ENCODE peak calls at places on chromosomes 5 and 9, in ten cellular contexts. One of them, this sample, is unnamed.

GRCh38 chr5:148998174-148998797 is 64.6 kb downstream of the SH3TC2 start:
- DNase-seq in HL-60: no peak
- DNase-seq in HCT116: peak; percentile 63
- DNase-seq in vagina: no peak
- DNase-seq in SK-N-SH: peak; percentile 38
- DNase-seq in stomach: no peak
- DNase-seq in GM23338: peak; percentile 85
- DNase-seq in H1: no peak
- DNase-seq in prostate gland: peak; percentile 77
- DNase-seq in breast epithelium: no peak
- DNase-seq in this sample: no peak

GRCh38 chr9:135926402-135927194 is 19.3 kb upstream of the CAMSAP1 start:
- DNase-seq in HL-60: peak; percentile 58
- DNase-seq in HCT116: peak; percentile 90
- DNase-seq in vagina: no peak
- DNase-seq in SK-N-SH: no peak
- DNase-seq in stomach: peak; percentile 56
- DNase-seq in GM23338: no peak
- DNase-seq in H1: no peak
- DNase-seq in prostate gland: no peak
- DNase-seq in breast epithelium: peak; percentile 71
- DNase-seq in this sample: no peak

GRCh38 chr9:126494264-126494663 is 119.5 kb upstream of the LMX1B start:
- DNase-seq in HL-60: no peak
- DNase-seq in HCT116: no peak
- DNase-seq in vagina: no peak
- DNase-seq in SK-N-SH: no peak
- DNase-seq in stomach: no peak
- DNase-seq in GM23338: no peak
- DNase-seq in H1: no peak
- DNase-seq in prostate gland: no peak
- DNase-seq in breast epithelium: no peak
- DNase-seq in this sample: no peak

GRCh38 chr9:23451802-23452418 is 374.1 kb downstream of the ELAVL2 start:
- DNase-seq in HL-60: no peak
- DNase-seq in HCT116: no peak
- DNase-seq in vagina: no peak
- DNase-seq in SK-N-SH: no peak
- DNase-seq in stomach: no peak
- DNase-seq in GM23338: no peak
- DNase-seq in H1: no peak
- DNase-seq in prostate gland: no peak
- DNase-seq in breast epithelium: no peak
- DNase-seq in this sample: no peak

GRCh38 chr9:35726876-35727438 is 5.0 kb downstream of the TLN1 start:
- DNase-seq in HL-60: no peak
- DNase-seq in HCT116: no peak
- DNase-seq in vagina: no peak
- DNase-seq in SK-N-SH: no peak
- DNase-seq in stomach: no peak
- DNase-seq in GM23338: peak; percentile 29
- DNase-seq in H1: no peak
- DNase-seq in prostate gland: no peak
- DNase-seq in breast epithelium: no peak
- DNase-seq in this sample: peak; percentile 91

GRCh38 chr9:136081113-136081825 is 13.8 kb downstream of the NACC2 start:
- DNase-seq in HL-60: no peak
- DNase-seq in HCT116: no peak
- DNase-seq in vagina: no peak
- DNase-seq in SK-N-SH: peak; percentile 37
- DNase-seq in stomach: peak; percentile 61
- DNase-seq in GM23338: no peak
- DNase-seq in H1: no peak
- DNase-seq in prostate gland: no peak
- DNase-seq in breast epithelium: no peak
- DNase-seq in this sample: peak; percentile 87

GRCh38 chr9:78053627-78054026 is 22.0 kb upstream of the GNAQ start:
- DNase-seq in HL-60: no peak
- DNase-seq in HCT116: no peak
- DNase-seq in vagina: no peak
- DNase-seq in SK-N-SH: no peak
- DNase-seq in stomach: no peak
- DNase-seq in GM23338: no peak
- DNase-seq in H1: no peak
- DNase-seq in prostate gland: no peak
- DNase-seq in breast epithelium: no peak
- DNase-seq in this sample: no peak

GRCh38 chr9:129550199-129550839 is 70.6 kb downstream of the C9orf50 start:
- DNase-seq in HL-60: no peak
- DNase-seq in HCT116: no peak
- DNase-seq in vagina: no peak
- DNase-seq in SK-N-SH: peak; percentile 90
- DNase-seq in stomach: peak; percentile 87
- DNase-seq in GM23338: peak; percentile 75
- DNase-seq in H1: peak; percentile 69
- DNase-seq in prostate gland: peak; percentile 78
- DNase-seq in breast epithelium: peak; percentile 78
- DNase-seq in this sample: peak; percentile 93

GRCh38 chr9:126235844-126236243 is 90.8 kb upstream of the MVB12B start:
- DNase-seq in HL-60: no peak
- DNase-seq in HCT116: no peak
- DNase-seq in vagina: no peak
- DNase-seq in SK-N-SH: peak; percentile 10
- DNase-seq in stomach: no peak
- DNase-seq in GM23338: no peak
- DNase-seq in H1: no peak
- DNase-seq in prostate gland: no peak
- DNase-seq in breast epithelium: no peak
- DNase-seq in this sample: no peak

GRCh38 chr5:172587061-172587405 is 54.0 kb upstream of the NEURL1B start:
- DNase-seq in HL-60: no peak
- DNase-seq in HCT116: no peak
- DNase-seq in vagina: no peak
- DNase-seq in SK-N-SH: no peak
- DNase-seq in stomach: no peak
- DNase-seq in GM23338: no peak
- DNase-seq in H1: no peak
- DNase-seq in prostate gland: no peak
- DNase-seq in breast epithelium: no peak
- DNase-seq in this sample: no peak

GRCh38 chr9:96022445-96023031 is 147.0 kb downstream of the ERCC6L2 start:
- DNase-seq in HL-60: no peak
- DNase-seq in HCT116: no peak
- DNase-seq in vagina: no peak
- DNase-seq in SK-N-SH: peak; percentile 54
- DNase-seq in stomach: no peak
- DNase-seq in GM23338: peak; percentile 75
- DNase-seq in H1: peak; percentile 64
- DNase-seq in prostate gland: no peak
- DNase-seq in breast epithelium: no peak
- DNase-seq in this sample: no peak

GRCh38 chr5:32916648-32917047 is 205.5 kb downstream of the NPR3 start:
- DNase-seq in HL-60: no peak
- DNase-seq in HCT116: peak; percentile 32
- DNase-seq in vagina: no peak
- DNase-seq in SK-N-SH: no peak
- DNase-seq in stomach: no peak
- DNase-seq in GM23338: peak; percentile 73
- DNase-seq in H1: peak; percentile 57
- DNase-seq in prostate gland: peak; percentile 47
- DNase-seq in breast epithelium: no peak
- DNase-seq in this sample: no peak

GRCh38 chr5:112938286-112938685 is 16.3 kb upstream of the REEP5 start:
- DNase-seq in HL-60: no peak
- DNase-seq in HCT116: no peak
- DNase-seq in vagina: no peak
- DNase-seq in SK-N-SH: no peak
- DNase-seq in stomach: no peak
- DNase-seq in GM23338: no peak
- DNase-seq in H1: no peak
- DNase-seq in prostate gland: no peak
- DNase-seq in breast epithelium: no peak
- DNase-seq in this sample: no peak

GRCh38 chr9:20189871-20190270 is 401.0 kb upstream of the SLC24A2 start:
- DNase-seq in HL-60: no peak
- DNase-seq in HCT116: no peak
- DNase-seq in vagina: no peak
- DNase-seq in SK-N-SH: no peak
- DNase-seq in stomach: no peak
- DNase-seq in GM23338: peak; percentile 44
- DNase-seq in H1: peak; percentile 50
- DNase-seq in prostate gland: no peak
- DNase-seq in breast epithelium: no peak
- DNase-seq in this sample: no peak

DNA sequence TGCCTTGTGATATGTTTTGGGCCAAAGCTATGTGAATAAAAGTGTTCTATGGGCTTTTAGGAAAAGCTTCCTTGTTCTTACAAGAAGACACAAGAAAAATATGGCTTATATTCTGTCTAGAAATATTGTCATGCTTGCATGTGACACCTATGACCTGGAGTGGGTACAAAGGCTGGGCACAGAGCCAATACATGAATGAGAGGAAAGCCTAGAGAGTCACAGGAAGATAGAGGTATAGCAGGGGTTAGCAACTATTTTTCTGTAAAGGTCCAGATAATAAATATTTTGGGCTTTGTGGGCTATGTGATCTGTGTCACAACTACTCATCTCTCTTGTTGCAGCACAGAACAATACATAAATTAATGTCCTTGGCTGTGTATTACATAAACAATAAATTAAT is 196.6 kb upstream of the CD180 start:
- DNase-seq in HL-60: no peak
- DNase-seq in HCT116: no peak
- DNase-seq in vagina: no peak
- DNase-seq in SK-N-SH: no peak
- DNase-seq in stomach: no peak
- DNase-seq in GM23338: no peak
- DNase-seq in H1: no peak
- DNase-seq in prostate gland: no peak
- DNase-seq in breast epithelium: no peak
- DNase-seq in this sample: no peak
- TF ChIP-seq POLR2AphosphoS5 in HL-60: no peak
- TF ChIP-seq POLR2AphosphoS5 in HCT116: no peak
- TF ChIP-seq POLR2AphosphoS5 in vagina: no peak
- TF ChIP-seq POLR2AphosphoS5 in SK-N-SH: no peak
- TF ChIP-seq POLR2AphosphoS5 in stomach: no peak
- TF ChIP-seq POLR2AphosphoS5 in GM23338: no peak
- TF ChIP-seq POLR2AphosphoS5 in H1: no peak
- TF ChIP-seq POLR2AphosphoS5 in prostate gland: no peak
- TF ChIP-seq POLR2AphosphoS5 in breast epithelium: no peak
- TF ChIP-seq POLR2AphosphoS5 in this sample: no peak

DNA sequence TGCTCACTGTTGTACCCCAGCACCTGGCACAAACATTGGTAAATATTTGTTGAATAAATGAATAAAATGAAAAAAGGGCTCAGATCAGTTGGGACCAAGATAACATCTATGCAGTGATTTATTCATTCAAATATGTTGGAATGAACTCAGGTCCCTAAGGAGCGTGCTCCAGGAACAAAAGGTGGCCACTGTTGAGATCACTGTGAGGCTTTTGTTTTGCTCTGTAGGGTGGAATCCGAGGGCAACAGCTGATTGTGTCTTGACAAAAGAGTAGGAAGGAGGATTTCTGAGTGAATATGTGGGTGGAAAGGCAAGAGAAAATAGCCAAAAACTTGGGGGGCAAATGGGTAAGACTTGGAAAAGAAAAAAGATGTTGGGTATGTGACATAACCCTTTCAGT is 89.6 kb downstream of the PPP2R2B start:
- DNase-seq in HL-60: no peak
- DNase-seq in HCT116: no peak
- DNase-seq in vagina: no peak
- DNase-seq in SK-N-SH: no peak
- DNase-seq in stomach: no peak
- DNase-seq in GM23338: peak; percentile 81
- DNase-seq in H1: no peak
- DNase-seq in prostate gland: no peak
- DNase-seq in breast epithelium: no peak
- DNase-seq in this sample: no peak
- TF ChIP-seq POLR2AphosphoS5 in HL-60: no peak
- TF ChIP-seq POLR2AphosphoS5 in HCT116: no peak
- TF ChIP-seq POLR2AphosphoS5 in vagina: no peak
- TF ChIP-seq POLR2AphosphoS5 in SK-N-SH: no peak
- TF ChIP-seq POLR2AphosphoS5 in stomach: no peak
- TF ChIP-seq POLR2AphosphoS5 in GM23338: peak; percentile 40
- TF ChIP-seq POLR2AphosphoS5 in H1: no peak
- TF ChIP-seq POLR2AphosphoS5 in prostate gland: no peak
- TF ChIP-seq POLR2AphosphoS5 in breast epithelium: no peak
- TF ChIP-seq POLR2AphosphoS5 in this sample: no peak

GRCh38 chr9:127801955-127802575 is 617 bp upstream of the FPGS start:
- DNase-seq in HL-60: no peak
- DNase-seq in HCT116: no peak
- DNase-seq in vagina: no peak
- DNase-seq in SK-N-SH: no peak
- DNase-seq in stomach: no peak
- DNase-seq in GM23338: no peak
- DNase-seq in H1: no peak
- DNase-seq in prostate gland: no peak
- DNase-seq in breast epithelium: no peak
- DNase-seq in this sample: no peak
- TF ChIP-seq POLR2AphosphoS5 in HL-60: no peak
- TF ChIP-seq POLR2AphosphoS5 in HCT116: no peak
- TF ChIP-seq POLR2AphosphoS5 in vagina: peak; percentile 85
- TF ChIP-seq POLR2AphosphoS5 in SK-N-SH: no peak
- TF ChIP-seq POLR2AphosphoS5 in stomach: peak; percentile 6
- TF ChIP-seq POLR2AphosphoS5 in GM23338: no peak
- TF ChIP-seq POLR2AphosphoS5 in H1: no peak
- TF ChIP-seq POLR2AphosphoS5 in prostate gland: no peak
- TF ChIP-seq POLR2AphosphoS5 in breast epithelium: peak; percentile 20
- TF ChIP-seq POLR2AphosphoS5 in this sample: peak; percentile 33

DNA sequence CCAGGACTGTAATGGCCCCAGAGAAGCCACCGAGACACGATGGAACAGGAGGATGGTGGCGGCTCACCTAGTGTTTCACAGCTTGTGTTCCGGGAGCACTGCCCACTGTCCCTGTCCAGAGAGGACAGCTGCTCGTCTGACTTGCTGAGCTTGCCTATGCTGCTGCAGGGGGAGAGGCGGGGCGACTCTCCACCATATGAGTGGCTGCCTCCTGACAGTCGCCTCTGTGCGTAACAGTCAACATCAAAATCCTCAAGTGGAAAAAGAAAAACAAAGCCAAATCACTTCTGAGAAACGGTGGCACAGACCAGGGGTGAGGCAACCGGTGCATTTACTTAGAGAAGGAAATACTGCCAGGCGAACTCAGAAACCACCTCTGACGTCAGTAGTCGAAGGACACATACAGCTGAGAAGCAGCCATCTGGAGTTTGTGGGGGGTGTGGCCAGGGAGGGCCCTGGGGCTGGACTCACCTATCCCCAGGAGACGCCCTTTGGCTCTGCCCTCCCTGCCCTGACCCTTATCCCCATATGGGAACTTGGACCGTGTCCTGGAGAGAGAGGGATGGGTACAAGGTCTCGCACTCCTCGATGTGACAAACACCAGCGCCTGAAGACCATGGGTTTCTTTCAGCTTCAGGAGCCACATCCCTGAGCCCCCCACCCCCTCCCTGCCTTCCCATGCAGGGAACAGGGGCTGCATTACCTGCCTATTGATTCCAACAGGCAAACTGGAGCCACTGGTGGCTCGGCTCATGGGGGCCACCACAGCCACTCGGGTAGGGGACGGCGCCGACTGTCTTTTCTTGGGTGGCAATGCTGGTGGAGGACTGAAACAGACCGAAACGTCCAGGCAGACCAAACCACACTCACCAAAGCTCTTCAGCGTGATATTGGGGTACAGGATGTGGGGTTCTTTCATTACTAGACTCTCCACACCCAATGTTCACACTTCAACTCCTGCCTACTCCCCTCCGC is 82.8 kb downstream of the PRRT1B start:
- DNase-seq in HL-60: no peak
- DNase-seq in HCT116: no peak
- DNase-seq in vagina: no peak
- DNase-seq in SK-N-SH: no peak
- DNase-seq in stomach: peak; percentile 75
- DNase-seq in GM23338: no peak
- DNase-seq in H1: no peak
- DNase-seq in prostate gland: no peak
- DNase-seq in breast epithelium: no peak
- DNase-seq in this sample: no peak
- TF ChIP-seq POLR2AphosphoS5 in HL-60: peak; percentile 45
- TF ChIP-seq POLR2AphosphoS5 in HCT116: no peak
- TF ChIP-seq POLR2AphosphoS5 in vagina: peak; percentile 54
- TF ChIP-seq POLR2AphosphoS5 in SK-N-SH: no peak
- TF ChIP-seq POLR2AphosphoS5 in stomach: peak; percentile 57
- TF ChIP-seq POLR2AphosphoS5 in GM23338: no peak
- TF ChIP-seq POLR2AphosphoS5 in H1: no peak
- TF ChIP-seq POLR2AphosphoS5 in prostate gland: no peak
- TF ChIP-seq POLR2AphosphoS5 in breast epithelium: no peak
- TF ChIP-seq POLR2AphosphoS5 in this sample: no peak

This sample was measured in sigmoid colon.